ENCODE peak calls at places on chromosome 1, in nine cellular contexts. One of them, this sample, is unnamed.
A peak's percentile ranks its signal among the peaks of the same experiment; 100 is the strongest.

GRCh38 chr1:11692899-11693590 is 1.5 kb downstream of the DRAXIN start:
- DNase-seq in aorta: peak; percentile 70
- DNase-seq in MM.1S: no peak
- DNase-seq in endodermal cell: no peak
- DNase-seq in left ventricle myocardium inferior: no peak
- DNase-seq in CD8-positive, alpha-beta memory T cell: peak; percentile 8
- DNase-seq in hepatocyte: no peak
- DNase-seq in prostate gland: no peak
- DNase-seq in A673: peak; percentile 42
- DNase-seq in this sample: no peak

GRCh38 chr1:247914941-247915662 is 5.0 kb upstream of the OR2T8 start:
- DNase-seq in aorta: no peak
- DNase-seq in MM.1S: no peak
- DNase-seq in endodermal cell: no peak
- DNase-seq in left ventricle myocardium inferior: no peak
- DNase-seq in CD8-positive, alpha-beta memory T cell: no peak
- DNase-seq in hepatocyte: no peak
- DNase-seq in prostate gland: no peak
- DNase-seq in A673: no peak
- DNase-seq in this sample: no peak

GRCh38 chr1:19381261-19381660 is 69.1 kb downstream of the SLC66A1 start:
- DNase-seq in aorta: no peak
- DNase-seq in MM.1S: no peak
- DNase-seq in endodermal cell: no peak
- DNase-seq in left ventricle myocardium inferior: no peak
- DNase-seq in CD8-positive, alpha-beta memory T cell: no peak
- DNase-seq in hepatocyte: no peak
- DNase-seq in prostate gland: no peak
- DNase-seq in A673: no peak
- DNase-seq in this sample: no peak

GRCh38 chr1:40633563-40634376 is 31.7 kb downstream of the RIMS3 start:
- DNase-seq in aorta: no peak
- DNase-seq in MM.1S: no peak
- DNase-seq in endodermal cell: peak; percentile 26
- DNase-seq in left ventricle myocardium inferior: peak; percentile 45
- DNase-seq in CD8-positive, alpha-beta memory T cell: no peak
- DNase-seq in hepatocyte: peak; percentile 21
- DNase-seq in prostate gland: no peak
- DNase-seq in A673: no peak
- DNase-seq in this sample: no peak

GRCh38 chr1:244204004-244204403 is 152.9 kb downstream of the ZBTB18 start:
- DNase-seq in aorta: no peak
- DNase-seq in MM.1S: no peak
- DNase-seq in endodermal cell: no peak
- DNase-seq in left ventricle myocardium inferior: no peak
- DNase-seq in CD8-positive, alpha-beta memory T cell: no peak
- DNase-seq in hepatocyte: no peak
- DNase-seq in prostate gland: no peak
- DNase-seq in A673: no peak
- DNase-seq in this sample: no peak

GRCh38 chr1:245467804-245468203 is 313.0 kb downstream of the KIF26B start:
- DNase-seq in aorta: no peak
- DNase-seq in MM.1S: no peak
- DNase-seq in endodermal cell: no peak
- DNase-seq in left ventricle myocardium inferior: no peak
- DNase-seq in CD8-positive, alpha-beta memory T cell: no peak
- DNase-seq in hepatocyte: no peak
- DNase-seq in prostate gland: no peak
- DNase-seq in A673: no peak
- DNase-seq in this sample: no peak

GRCh38 chr1:87805661-87806376 is 477.1 kb downstream of the LMO4 start:
- DNase-seq in aorta: no peak
- DNase-seq in MM.1S: no peak
- DNase-seq in endodermal cell: no peak
- DNase-seq in left ventricle myocardium inferior: no peak
- DNase-seq in CD8-positive, alpha-beta memory T cell: no peak
- DNase-seq in hepatocyte: peak; percentile 53
- DNase-seq in prostate gland: no peak
- DNase-seq in A673: peak; percentile 70
- DNase-seq in this sample: no peak

GRCh38 chr1:9687120-9687875 is 35.8 kb downstream of the PIK3CD start:
- DNase-seq in aorta: peak; percentile 74
- DNase-seq in MM.1S: peak; percentile 35
- DNase-seq in endodermal cell: peak; percentile 90
- DNase-seq in left ventricle myocardium inferior: peak; percentile 26
- DNase-seq in CD8-positive, alpha-beta memory T cell: peak; percentile 70
- DNase-seq in hepatocyte: peak; percentile 84
- DNase-seq in prostate gland: peak; percentile 65
- DNase-seq in A673: peak; percentile 71
- DNase-seq in this sample: no peak

GRCh38 chr1:233607252-233608119 is 6.4 kb upstream of the KCNK1 start:
- DNase-seq in aorta: no peak
- DNase-seq in MM.1S: peak; percentile 90
- DNase-seq in endodermal cell: no peak
- DNase-seq in left ventricle myocardium inferior: no peak
- DNase-seq in CD8-positive, alpha-beta memory T cell: no peak
- DNase-seq in hepatocyte: no peak
- DNase-seq in prostate gland: no peak
- DNase-seq in A673: no peak
- DNase-seq in this sample: no peak

GRCh38 chr1:148334339-148335130 is 148.6 kb downstream of the PPIAL4G start:
- DNase-seq in aorta: peak; percentile 88
- DNase-seq in MM.1S: peak; percentile 83
- DNase-seq in endodermal cell: peak; percentile 96
- DNase-seq in left ventricle myocardium inferior: peak; percentile 76
- DNase-seq in CD8-positive, alpha-beta memory T cell: peak; percentile 59
- DNase-seq in hepatocyte: peak; percentile 91
- DNase-seq in prostate gland: peak; percentile 85
- DNase-seq in A673: peak; percentile 86
- DNase-seq in this sample: peak; percentile 61

GRCh38 chr1:31443673-31444072 is 30.7 kb downstream of the SERINC2 start:
- DNase-seq in aorta: no peak
- DNase-seq in MM.1S: no peak
- DNase-seq in endodermal cell: no peak
- DNase-seq in left ventricle myocardium inferior: no peak
- DNase-seq in CD8-positive, alpha-beta memory T cell: no peak
- DNase-seq in hepatocyte: no peak
- DNase-seq in prostate gland: no peak
- DNase-seq in A673: no peak
- DNase-seq in this sample: no peak

GRCh38 chr1:16905112-16905855 is 9.5 kb downstream of the RNU1-2 start:
- DNase-seq in aorta: no peak
- DNase-seq in MM.1S: peak; percentile 85
- DNase-seq in endodermal cell: peak; percentile 82
- DNase-seq in left ventricle myocardium inferior: no peak
- DNase-seq in CD8-positive, alpha-beta memory T cell: no peak
- DNase-seq in hepatocyte: peak; percentile 55
- DNase-seq in prostate gland: no peak
- DNase-seq in A673: peak; percentile 94
- DNase-seq in this sample: no peak

GRCh38 chr1:221869759-221870158 is 127.9 kb upstream of the DUSP10 start:
- DNase-seq in aorta: no peak
- DNase-seq in MM.1S: no peak
- DNase-seq in endodermal cell: no peak
- DNase-seq in left ventricle myocardium inferior: no peak
- DNase-seq in CD8-positive, alpha-beta memory T cell: no peak
- DNase-seq in hepatocyte: no peak
- DNase-seq in prostate gland: no peak
- DNase-seq in A673: no peak
- DNase-seq in this sample: no peak

GRCh38 chr1:72397786-72398185 is 115.4 kb upstream of the NEGR1 start:
- DNase-seq in aorta: no peak
- DNase-seq in MM.1S: no peak
- DNase-seq in endodermal cell: no peak
- DNase-seq in left ventricle myocardium inferior: no peak
- DNase-seq in CD8-positive, alpha-beta memory T cell: no peak
- DNase-seq in hepatocyte: no peak
- DNase-seq in prostate gland: no peak
- DNase-seq in A673: peak; percentile 70
- DNase-seq in this sample: no peak

DNA sequence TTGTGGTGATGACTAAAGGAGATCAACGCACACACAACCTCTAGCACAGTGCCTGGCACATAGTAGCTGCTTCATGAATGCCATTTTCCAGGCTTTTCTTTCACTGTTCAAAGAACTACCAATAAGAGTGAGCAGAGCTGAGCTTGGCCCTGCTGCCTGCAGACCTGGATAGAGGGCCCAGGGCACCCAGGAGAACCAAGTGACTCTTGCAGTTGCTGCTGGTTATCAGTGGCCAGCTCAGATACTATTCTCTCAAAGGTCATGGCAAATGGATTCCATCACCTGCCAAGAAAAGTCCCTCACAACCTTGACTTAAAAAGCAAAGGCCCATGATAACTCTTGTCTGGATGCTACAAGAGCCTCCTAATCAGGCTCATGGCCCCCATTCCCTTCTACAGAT is 41.7 kb downstream of the PLPP3 start:
- DNase-seq in aorta: no peak
- DNase-seq in MM.1S: no peak
- DNase-seq in endodermal cell: no peak
- DNase-seq in left ventricle myocardium inferior: no peak
- DNase-seq in CD8-positive, alpha-beta memory T cell: no peak
- DNase-seq in hepatocyte: no peak
- DNase-seq in prostate gland: no peak
- DNase-seq in A673: no peak
- DNase-seq in this sample: no peak
- H3K4me1 ChIP-seq in aorta: no peaks in the 10 kb centered on the region
- H3K4me1 ChIP-seq in MM.1S: no peaks in the 10 kb centered on the region
- H3K4me1 ChIP-seq in endodermal cell: no peaks in the 10 kb centered on the region
- H3K4me1 ChIP-seq in left ventricle myocardium inferior: peaks cover 100% of the 10 kb centered on the region
- H3K4me1 ChIP-seq in CD8-positive, alpha-beta memory T cell: no peaks in the 10 kb centered on the region
- H3K4me1 ChIP-seq in hepatocyte: peaks cover 40% of the 10 kb centered on the region
- H3K4me1 ChIP-seq in prostate gland: no peaks in the 10 kb centered on the region
- H3K4me1 ChIP-seq in A673: no peaks in the 10 kb centered on the region
- H3K4me1 ChIP-seq in this sample: peaks cover 73% of the 10 kb centered on the region

GRCh38 chr1:155079210-155079486 is 511 bp downstream of the EFNA3 start:
- DNase-seq in aorta: no peak
- DNase-seq in MM.1S: no peak
- DNase-seq in endodermal cell: no peak
- DNase-seq in left ventricle myocardium inferior: no peak
- DNase-seq in CD8-positive, alpha-beta memory T cell: no peak
- DNase-seq in hepatocyte: no peak
- DNase-seq in prostate gland: no peak
- DNase-seq in A673: no peak
- DNase-seq in this sample: no peak

GRCh38 chr1:155081472-155082300 is 3.0 kb downstream of the EFNA3 start:
- DNase-seq in aorta: no peak
- DNase-seq in MM.1S: no peak
- DNase-seq in endodermal cell: peak; percentile 79
- DNase-seq in left ventricle myocardium inferior: no peak
- DNase-seq in CD8-positive, alpha-beta memory T cell: no peak
- DNase-seq in hepatocyte: peak; percentile 36
- DNase-seq in prostate gland: no peak
- DNase-seq in A673: no peak
- DNase-seq in this sample: no peak

GRCh38 chr1:155079487-155080249 is 1.0 kb downstream of the EFNA3 start:
- DNase-seq in aorta: no peak
- DNase-seq in MM.1S: no peak
- DNase-seq in endodermal cell: peak; percentile 74
- DNase-seq in left ventricle myocardium inferior: no peak
- DNase-seq in CD8-positive, alpha-beta memory T cell: no peak
- DNase-seq in hepatocyte: peak; percentile 40
- DNase-seq in prostate gland: no peak
- DNase-seq in A673: no peak
- DNase-seq in this sample: no peak

GRCh38 chr1:155082301-155082940 is 3.8 kb downstream of the EFNA3 start:
- DNase-seq in aorta: no peak
- DNase-seq in MM.1S: no peak
- DNase-seq in endodermal cell: peak; percentile 64
- DNase-seq in left ventricle myocardium inferior: no peak
- DNase-seq in CD8-positive, alpha-beta memory T cell: no peak
- DNase-seq in hepatocyte: no peak
- DNase-seq in prostate gland: no peak
- DNase-seq in A673: no peak
- DNase-seq in this sample: no peak

GRCh38 chr1:155080250-155081228 is 1.9 kb downstream of the EFNA3 start:
- DNase-seq in aorta: no peak
- DNase-seq in MM.1S: peak; percentile 32
- DNase-seq in endodermal cell: peak; percentile 93
- DNase-seq in left ventricle myocardium inferior: no peak
- DNase-seq in CD8-positive, alpha-beta memory T cell: peak; percentile 31
- DNase-seq in hepatocyte: peak; percentile 84
- DNase-seq in prostate gland: no peak
- DNase-seq in A673: peak; percentile 80
- DNase-seq in this sample: no peak
- H3K4me1 ChIP-seq in aorta: no peaks in the 10 kb centered on the region
- H3K4me1 ChIP-seq in MM.1S: peaks cover 59% of the 10 kb centered on the region
- H3K4me1 ChIP-seq in endodermal cell: no peaks in the 10 kb centered on the region
- H3K4me1 ChIP-seq in left ventricle myocardium inferior: peaks cover 69% of the 10 kb centered on the region
- H3K4me1 ChIP-seq in CD8-positive, alpha-beta memory T cell: peaks cover 65% of the 10 kb centered on the region
- H3K4me1 ChIP-seq in hepatocyte: peaks cover 51% of the 10 kb centered on the region
- H3K4me1 ChIP-seq in prostate gland: peaks cover 48% of the 10 kb centered on the region
- H3K4me1 ChIP-seq in A673: peaks cover 51% of the 10 kb centered on the region
- H3K4me1 ChIP-seq in this sample: peaks cover 43% of the 10 kb centered on the region

GRCh38 chr1:91854852-91855251 is 31.1 kb downstream of the TGFBR3 start:
- DNase-seq in aorta: no peak
- DNase-seq in MM.1S: no peak
- DNase-seq in endodermal cell: no peak
- DNase-seq in left ventricle myocardium inferior: no peak
- DNase-seq in CD8-positive, alpha-beta memory T cell: no peak
- DNase-seq in hepatocyte: no peak
- DNase-seq in prostate gland: no peak
- DNase-seq in A673: no peak
- DNase-seq in this sample: no peak
- H3K4me1 ChIP-seq in aorta: no peaks in the 10 kb centered on the region
- H3K4me1 ChIP-seq in MM.1S: no peaks in the 10 kb centered on the region
- H3K4me1 ChIP-seq in endodermal cell: no peaks in the 10 kb centered on the region
- H3K4me1 ChIP-seq in left ventricle myocardium inferior: peaks cover 57% of the 10 kb centered on the region
- H3K4me1 ChIP-seq in CD8-positive, alpha-beta memory T cell: no peaks in the 10 kb centered on the region
- H3K4me1 ChIP-seq in hepatocyte: peaks cover 3% of the 10 kb centered on the region
- H3K4me1 ChIP-seq in prostate gland: no peaks in the 10 kb centered on the region
- H3K4me1 ChIP-seq in A673: peaks cover 5% of the 10 kb centered on the region
- H3K4me1 ChIP-seq in this sample: peaks cover 12% of the 10 kb centered on the region

GRCh38 chr1:100622966-100623762 is 85.2 kb downstream of the GPR88 start:
- DNase-seq in aorta: no peak
- DNase-seq in MM.1S: no peak
- DNase-seq in endodermal cell: no peak
- DNase-seq in left ventricle myocardium inferior: no peak
- DNase-seq in CD8-positive, alpha-beta memory T cell: no peak
- DNase-seq in hepatocyte: no peak
- DNase-seq in prostate gland: no peak
- DNase-seq in A673: no peak
- DNase-seq in this sample: no peak

GRCh38 chr1:100622506-100622905 is 84.6 kb downstream of the GPR88 start:
- DNase-seq in aorta: no peak
- DNase-seq in MM.1S: no peak
- DNase-seq in endodermal cell: no peak
- DNase-seq in left ventricle myocardium inferior: no peak
- DNase-seq in CD8-positive, alpha-beta memory T cell: no peak
- DNase-seq in hepatocyte: no peak
- DNase-seq in prostate gland: no peak
- DNase-seq in A673: no peak
- DNase-seq in this sample: no peak

GRCh38 chr1:100626397-100626796 is 88.5 kb downstream of the GPR88 start:
- DNase-seq in aorta: no peak
- DNase-seq in MM.1S: no peak
- DNase-seq in endodermal cell: no peak
- DNase-seq in left ventricle myocardium inferior: no peak
- DNase-seq in CD8-positive, alpha-beta memory T cell: no peak
- DNase-seq in hepatocyte: no peak
- DNase-seq in prostate gland: no peak
- DNase-seq in A673: no peak
- DNase-seq in this sample: no peak

GRCh38 chr1:100627018-100627716 is 89.2 kb downstream of the GPR88 start:
- DNase-seq in aorta: no peak
- DNase-seq in MM.1S: no peak
- DNase-seq in endodermal cell: no peak
- DNase-seq in left ventricle myocardium inferior: no peak
- DNase-seq in CD8-positive, alpha-beta memory T cell: no peak
- DNase-seq in hepatocyte: no peak
- DNase-seq in prostate gland: no peak
- DNase-seq in A673: no peak
- DNase-seq in this sample: no peak

GRCh38 chr1:100624886-100625430 is 87.0 kb downstream of the GPR88 start:
- DNase-seq in aorta: no peak
- DNase-seq in MM.1S: no peak
- DNase-seq in endodermal cell: no peak
- DNase-seq in left ventricle myocardium inferior: no peak
- DNase-seq in CD8-positive, alpha-beta memory T cell: no peak
- DNase-seq in hepatocyte: no peak
- DNase-seq in prostate gland: no peak
- DNase-seq in A673: no peak
- DNase-seq in this sample: no peak
- H3K4me1 ChIP-seq in aorta: peaks cover 1% of the 10 kb centered on the region
- H3K4me1 ChIP-seq in MM.1S: no peaks in the 10 kb centered on the region
- H3K4me1 ChIP-seq in endodermal cell: no peaks in the 10 kb centered on the region
- H3K4me1 ChIP-seq in left ventricle myocardium inferior: peaks cover 6% of the 10 kb centered on the region
- H3K4me1 ChIP-seq in CD8-positive, alpha-beta memory T cell: no peaks in the 10 kb centered on the region
- H3K4me1 ChIP-seq in hepatocyte: no peaks in the 10 kb centered on the region
- H3K4me1 ChIP-seq in prostate gland: no peaks in the 10 kb centered on the region
- H3K4me1 ChIP-seq in A673: no peaks in the 10 kb centered on the region
- H3K4me1 ChIP-seq in this sample: no peaks in the 10 kb centered on the region

This sample was measured in gastrocnemius medialis.